ENCODE peak calls at places on chromosomes 6 and 20, in four cellular contexts. One of them, this sample, is unnamed.

GRCh38 chr6:42962502-42963178 is 2.1 kb downstream of the GNMT start:
- DNase-seq in endothelial cell: no peak
- DNase-seq in fibroblast of pulmonary artery: no peak
- DNase-seq in iPS DF 6.9: no peak
- DNase-seq in this sample: no peak

GRCh38 chr6:78615430-78615904 is 251.9 kb upstream of the IRAK1BP1 start:
- DNase-seq in endothelial cell: no peak
- DNase-seq in fibroblast of pulmonary artery: peak; percentile 40
- DNase-seq in iPS DF 6.9: no peak
- DNase-seq in this sample: no peak

GRCh38 chr6:125201961-125202729 is 48.6 kb downstream of the TPD52L1 start:
- DNase-seq in iPS DF 6.9: no peak
- DNase-seq in fibroblast of pulmonary artery: peak; percentile 97
- DNase-seq in endothelial cell: no peak
- DNase-seq in this sample: no peak

GRCh38 chr6:4554645-4555044 is 221.6 kb upstream of the CDYL start:
- DNase-seq in iPS DF 6.9: no peak
- DNase-seq in endothelial cell: no peak
- DNase-seq in fibroblast of pulmonary artery: no peak
- DNase-seq in this sample: no peak

GRCh38 chr20:3612795-3613560 is 50.2 kb downstream of the GFRA4 start:
- DNase-seq in fibroblast of pulmonary artery: peak; percentile 12
- DNase-seq in iPS DF 6.9: no peak
- DNase-seq in endothelial cell: no peak
- DNase-seq in this sample: no peak

GRCh38 chr6:8548979-8549378 is 113.6 kb upstream of the SLC35B3 start:
- DNase-seq in iPS DF 6.9: no peak
- DNase-seq in endothelial cell: no peak
- DNase-seq in fibroblast of pulmonary artery: no peak
- DNase-seq in this sample: no peak

GRCh38 chr6:2763345-2763841 is 1.8 kb upstream of the WRNIP1 start:
- DNase-seq in fibroblast of pulmonary artery: no peak
- DNase-seq in iPS DF 6.9: no peak
- DNase-seq in endothelial cell: no peak
- DNase-seq in this sample: no peak

GRCh38 chr20:33650111-33650752 is 11.9 kb upstream of the C20orf144 start:
- DNase-seq in iPS DF 6.9: no peak
- DNase-seq in fibroblast of pulmonary artery: no peak
- DNase-seq in endothelial cell: no peak
- DNase-seq in this sample: no peak

GRCh38 chr6:83824388-83824801 is 28.8 kb upstream of the RIPPLY2 start:
- DNase-seq in fibroblast of pulmonary artery: peak; percentile 3
- DNase-seq in endothelial cell: no peak
- DNase-seq in iPS DF 6.9: no peak
- DNase-seq in this sample: no peak

GRCh38 chr6:26286168-26286854 is 78.7 kb upstream of the BTN3A2 start:
- DNase-seq in iPS DF 6.9: no peak
- DNase-seq in fibroblast of pulmonary artery: peak; percentile 84
- DNase-seq in endothelial cell: peak; percentile 63
- DNase-seq in this sample: peak; percentile 55

GRCh38 chr6:42766163-42766670 is 15.6 kb upstream of the BICRAL start:
- DNase-seq in endothelial cell: no peak
- DNase-seq in iPS DF 6.9: no peak
- DNase-seq in fibroblast of pulmonary artery: peak; percentile 42
- DNase-seq in this sample: no peak

GRCh38 chr6:160926281-160927276 is 65.0 kb upstream of the MAP3K4 start:
- DNase-seq in endothelial cell: no peak
- DNase-seq in fibroblast of pulmonary artery: no peak
- DNase-seq in iPS DF 6.9: no peak
- DNase-seq in this sample: no peak